ENCODE peak calls at places on chromosomes 7 and 10, in four cellular contexts. One of them, this sample, is unnamed.

GRCh38 chr10:34528320-34528719 is 286.8 kb downstream of the PARD3 start:
- DNase-seq in fibroblast of lung: peak; percentile 99
- DNase-seq in PC-3: peak; percentile 100
- DNase-seq in hepatocyte: peak; percentile 54
- DNase-seq in this sample: peak; percentile 73

GRCh38 chr10:36126076-36126475 is 484.0 kb upstream of the FZD8 start:
- DNase-seq in PC-3: peak; percentile 96
- DNase-seq in hepatocyte: no peak
- DNase-seq in fibroblast of lung: no peak
- DNase-seq in this sample: no peak

GRCh38 chr7:155922507-155922841 is 110.2 kb upstream of the SHH start:
- DNase-seq in fibroblast of lung: no peak
- DNase-seq in hepatocyte: no peak
- DNase-seq in PC-3: peak; percentile 25
- DNase-seq in this sample: no peak

GRCh38 chr10:50461123-50461522 is 162.6 kb downstream of the SGMS1 start:
- DNase-seq in fibroblast of lung: no peak
- DNase-seq in hepatocyte: no peak
- DNase-seq in PC-3: no peak
- DNase-seq in this sample: no peak

GRCh38 chr10:90621577-90621976 is 236.3 kb downstream of the HTR7 start:
- DNase-seq in fibroblast of lung: peak; percentile 23
- DNase-seq in hepatocyte: peak; percentile 43
- DNase-seq in PC-3: peak; percentile 32
- DNase-seq in this sample: peak; percentile 40

GRCh38 chr10:66505003-66505707 is 420.7 kb upstream of the LRRTM3 start:
- DNase-seq in fibroblast of lung: no peak
- DNase-seq in hepatocyte: no peak
- DNase-seq in PC-3: peak; percentile 36
- DNase-seq in this sample: no peak

GRCh38 chr10:71526662-71527061 is 129.9 kb downstream of the CDH23 start:
- DNase-seq in fibroblast of lung: no peak
- DNase-seq in hepatocyte: no peak
- DNase-seq in PC-3: no peak
- DNase-seq in this sample: no peak

GRCh38 chr10:121694327-121694965 is 96.2 kb upstream of the FGFR2 start:
- DNase-seq in hepatocyte: no peak
- DNase-seq in PC-3: no peak
- DNase-seq in fibroblast of lung: no peak
- DNase-seq in this sample: no peak

GRCh38 chr10:106711313-106711906 is 453.1 kb downstream of the SORCS1 start:
- DNase-seq in PC-3: peak; percentile 42
- DNase-seq in fibroblast of lung: no peak
- DNase-seq in hepatocyte: peak; percentile 65
- DNase-seq in this sample: peak; percentile 72

GRCh38 chr10:21533577-21534475 is at the start of gene MLLT10:
- DNase-seq in fibroblast of lung: peak; percentile 97
- DNase-seq in PC-3: peak; percentile 93
- DNase-seq in hepatocyte: peak; percentile 98
- DNase-seq in this sample: peak; percentile 96

GRCh38 chr10:53430127-53430891 is 657.7 kb upstream of the MBL2 start:
- DNase-seq in hepatocyte: no peak
- DNase-seq in fibroblast of lung: no peak
- DNase-seq in PC-3: peak; percentile 55
- DNase-seq in this sample: no peak

GRCh38 chr10:7826971-7827370 is 8.7 kb downstream of the TAF3 start:
- DNase-seq in hepatocyte: peak; percentile 46
- DNase-seq in PC-3: peak; percentile 24
- DNase-seq in fibroblast of lung: peak; percentile 69
- DNase-seq in this sample: peak; percentile 49

GRCh38 chr10:98589007-98589406 is 142.3 kb upstream of the HPS1 start:
- DNase-seq in hepatocyte: no peak
- DNase-seq in PC-3: no peak
- DNase-seq in fibroblast of lung: no peak
- DNase-seq in this sample: no peak

GRCh38 chr10:128843972-128844371 is 623.1 kb upstream of the MGMT start:
- DNase-seq in hepatocyte: no peak
- DNase-seq in PC-3: no peak
- DNase-seq in fibroblast of lung: no peak
- DNase-seq in this sample: no peak

GRCh38 chr7:68613405-68613804 is 984.9 kb upstream of the AUTS2 start:
- DNase-seq in fibroblast of lung: peak; percentile 11
- DNase-seq in hepatocyte: no peak
- DNase-seq in PC-3: no peak
- DNase-seq in this sample: no peak

GRCh38 chr10:79310217-79310865 is 36.9 kb upstream of the PPIF start:
- DNase-seq in fibroblast of lung: no peak
- DNase-seq in hepatocyte: no peak
- DNase-seq in PC-3: no peak
- DNase-seq in this sample: no peak

GRCh38 chr7:4799508-4800268 is 24.3 kb downstream of the AP5Z1 start:
- DNase-seq in fibroblast of lung: no peak
- DNase-seq in hepatocyte: no peak
- DNase-seq in PC-3: no peak
- DNase-seq in this sample: peak; percentile 43

GRCh38 chr7:150973571-150974451 is 4.3 kb downstream of the KCNH2 start:
- DNase-seq in hepatocyte: no peak
- DNase-seq in fibroblast of lung: no peak
- DNase-seq in PC-3: no peak
- DNase-seq in this sample: peak; percentile 73

DNA sequence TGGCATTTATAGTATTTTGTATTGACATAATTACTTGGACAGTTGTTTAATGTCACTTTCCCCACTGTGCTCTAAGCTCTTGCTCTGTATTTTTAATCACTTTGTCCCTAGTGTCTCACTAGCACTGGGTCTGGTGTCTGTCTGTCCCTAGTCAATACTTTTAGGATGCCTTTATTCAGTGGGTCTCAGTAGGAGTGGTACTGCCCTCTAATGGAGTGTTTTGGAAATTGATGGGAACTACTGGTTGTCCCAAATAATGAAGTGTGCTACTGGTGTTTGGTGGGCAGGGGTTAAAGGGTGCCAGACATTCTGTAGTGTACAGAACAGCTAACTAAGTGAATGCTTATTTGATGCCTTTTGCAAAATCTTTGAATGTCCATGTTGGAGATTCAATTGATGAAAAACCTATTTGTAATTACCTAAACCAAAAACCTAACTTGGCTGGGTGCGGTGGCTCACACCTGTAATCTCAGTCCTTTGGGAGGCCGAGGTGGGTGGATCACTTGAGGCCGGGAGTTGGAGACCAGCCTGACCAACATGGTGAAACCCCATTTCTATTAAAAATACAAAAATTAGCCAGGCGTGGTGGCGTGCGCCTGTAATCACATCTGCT is 33.3 kb downstream of the CDK14 start:
- DNase-seq in hepatocyte: peak; percentile 45
- DNase-seq in fibroblast of lung: peak; percentile 43
- DNase-seq in PC-3: peak; percentile 80
- DNase-seq in this sample: no peak
- H3K79me2 ChIP-seq in hepatocyte: peaks cover 16% of the 10 kb centered on the region
- H3K79me2 ChIP-seq in fibroblast of lung: peaks cover 31% of the 10 kb centered on the region
- H3K79me2 ChIP-seq in PC-3: no peaks in the 10 kb centered on the region
- H3K79me2 ChIP-seq in this sample: peaks cover 4% of the 10 kb centered on the region

GRCh38 chr10:73756183-73756582 is 12.0 kb downstream of the SEC24C start:
- DNase-seq in PC-3: no peak
- DNase-seq in fibroblast of lung: no peak
- DNase-seq in hepatocyte: no peak
- DNase-seq in this sample: no peak

GRCh38 chr10:73763343-73763742 is 18.5 kb upstream of the CHCHD1 start:
- DNase-seq in fibroblast of lung: no peak
- DNase-seq in PC-3: no peak
- DNase-seq in hepatocyte: no peak
- DNase-seq in this sample: no peak

GRCh38 chr10:73759512-73760115 is 15.4 kb downstream of the SEC24C start:
- DNase-seq in PC-3: peak; percentile 67
- DNase-seq in fibroblast of lung: no peak
- DNase-seq in hepatocyte: peak; percentile 46
- DNase-seq in this sample: no peak

GRCh38 chr10:73762915-73763314 is 18.7 kb downstream of the SEC24C start:
- DNase-seq in fibroblast of lung: peak; percentile 50
- DNase-seq in hepatocyte: no peak
- DNase-seq in PC-3: peak; percentile 99
- DNase-seq in this sample: no peak

DNA sequence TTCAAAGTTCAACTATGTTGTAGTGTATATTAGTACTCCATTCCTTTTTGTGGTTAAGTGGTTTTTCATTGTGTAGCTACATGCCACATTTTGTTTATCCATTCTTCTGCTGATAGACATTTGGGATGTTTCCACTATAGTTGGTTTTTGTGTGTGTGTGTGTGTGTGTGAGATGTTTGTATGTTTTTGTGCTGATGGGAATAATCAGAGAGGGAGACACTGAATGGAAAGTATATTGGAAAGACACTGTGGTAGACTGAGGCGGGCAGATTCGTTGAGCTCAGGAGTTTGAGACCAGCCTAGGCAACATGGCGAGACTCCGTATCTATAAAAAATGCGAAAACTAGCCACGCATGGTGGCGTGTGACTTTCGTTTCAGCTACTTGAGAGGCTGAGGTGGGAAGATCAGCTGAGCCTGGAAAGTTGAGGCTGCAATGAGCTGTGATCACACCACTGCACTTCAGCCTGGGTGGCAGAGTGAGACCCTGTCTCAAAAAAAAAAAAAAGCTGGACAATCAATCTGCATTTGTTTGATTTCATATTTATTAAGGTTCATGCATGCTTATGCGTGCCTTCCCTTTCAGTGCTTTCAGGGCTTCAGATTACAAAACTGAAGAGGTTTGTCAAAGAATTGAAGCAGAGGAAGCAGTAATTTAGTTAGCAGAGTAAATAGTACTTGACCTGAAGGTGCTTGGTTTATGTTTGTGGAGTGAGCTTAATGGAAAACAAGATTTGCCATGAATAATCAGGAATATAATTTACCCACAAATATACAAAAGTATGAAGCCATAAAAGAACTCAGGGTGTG is 14.7 kb downstream of the SEC24C start:
- DNase-seq in PC-3: no peak
- DNase-seq in fibroblast of lung: no peak
- DNase-seq in hepatocyte: no peak
- DNase-seq in this sample: no peak
- H3K79me2 ChIP-seq in PC-3: peaks cover 72% of the 10 kb centered on the region
- H3K79me2 ChIP-seq in fibroblast of lung: peaks cover 1% of the 10 kb centered on the region
- H3K79me2 ChIP-seq in hepatocyte: peaks cover 35% of the 10 kb centered on the region
- H3K79me2 ChIP-seq in this sample: no peaks in the 10 kb centered on the region

GRCh38 chr7:96310106-96310505 is 11.8 kb downstream of the SLC25A13 start:
- DNase-seq in fibroblast of lung: peak; percentile 7
- DNase-seq in PC-3: no peak
- DNase-seq in hepatocyte: no peak
- DNase-seq in this sample: no peak
- H3K79me2 ChIP-seq in fibroblast of lung: peaks cover 5% of the 10 kb centered on the region
- H3K79me2 ChIP-seq in PC-3: peaks cover 92% of the 10 kb centered on the region
- H3K79me2 ChIP-seq in hepatocyte: peaks cover 82% of the 10 kb centered on the region
- H3K79me2 ChIP-seq in this sample: peaks cover 4% of the 10 kb centered on the region

GRCh38 chr10:87860156-87860795 is 3.1 kb downstream of the KLLN start:
- DNase-seq in hepatocyte: peak; percentile 53
- DNase-seq in fibroblast of lung: peak; percentile 65
- DNase-seq in PC-3: peak; percentile 58
- DNase-seq in this sample: no peak
- H3K79me2 ChIP-seq in hepatocyte: peaks cover 12% of the 10 kb centered on the region
- H3K79me2 ChIP-seq in fibroblast of lung: peaks cover 22% of the 10 kb centered on the region
- H3K79me2 ChIP-seq in PC-3: peaks cover 12% of the 10 kb centered on the region
- H3K79me2 ChIP-seq in this sample: peaks cover 8% of the 10 kb centered on the region

GRCh38 chr7:2803342-2803692 is 40.8 kb downstream of the GNA12 start:
- DNase-seq in fibroblast of lung: no peak
- DNase-seq in PC-3: peak; percentile 15
- DNase-seq in hepatocyte: no peak
- DNase-seq in this sample: no peak
- H3K79me2 ChIP-seq in fibroblast of lung: peaks cover 83% of the 10 kb centered on the region
- H3K79me2 ChIP-seq in PC-3: peaks cover 92% of the 10 kb centered on the region
- H3K79me2 ChIP-seq in hepatocyte: peaks cover 74% of the 10 kb centered on the region
- H3K79me2 ChIP-seq in this sample: peaks cover 47% of the 10 kb centered on the region

GRCh38 chr10:125060851-125061556 is 99.4 kb downstream of the CTBP2 start:
- DNase-seq in fibroblast of lung: peak; percentile 80
- DNase-seq in PC-3: peak; percentile 74
- DNase-seq in hepatocyte: peak; percentile 88
- DNase-seq in this sample: peak; percentile 78
- H3K79me2 ChIP-seq in fibroblast of lung: peaks cover 64% of the 10 kb centered on the region
- H3K79me2 ChIP-seq in PC-3: peaks cover 81% of the 10 kb centered on the region
- H3K79me2 ChIP-seq in hepatocyte: peaks cover 82% of the 10 kb centered on the region
- H3K79me2 ChIP-seq in this sample: peaks cover 60% of the 10 kb centered on the region

GRCh38 chr7:103795112-103795511 is 194.3 kb downstream of the RELN start:
- DNase-seq in PC-3: peak; percentile 64
- DNase-seq in hepatocyte: no peak
- DNase-seq in fibroblast of lung: no peak
- DNase-seq in this sample: no peak

GRCh38 chr7:103793614-103794013 is 195.8 kb downstream of the RELN start:
- DNase-seq in hepatocyte: no peak
- DNase-seq in fibroblast of lung: no peak
- DNase-seq in PC-3: no peak
- DNase-seq in this sample: no peak

GRCh38 chr7:103795787-103796186 is 193.7 kb downstream of the RELN start:
- DNase-seq in PC-3: peak; percentile 56
- DNase-seq in fibroblast of lung: no peak
- DNase-seq in hepatocyte: no peak
- DNase-seq in this sample: no peak

GRCh38 chr7:103794424-103794823 is 195.0 kb downstream of the RELN start:
- DNase-seq in hepatocyte: no peak
- DNase-seq in PC-3: no peak
- DNase-seq in fibroblast of lung: no peak
- DNase-seq in this sample: no peak

DNA sequence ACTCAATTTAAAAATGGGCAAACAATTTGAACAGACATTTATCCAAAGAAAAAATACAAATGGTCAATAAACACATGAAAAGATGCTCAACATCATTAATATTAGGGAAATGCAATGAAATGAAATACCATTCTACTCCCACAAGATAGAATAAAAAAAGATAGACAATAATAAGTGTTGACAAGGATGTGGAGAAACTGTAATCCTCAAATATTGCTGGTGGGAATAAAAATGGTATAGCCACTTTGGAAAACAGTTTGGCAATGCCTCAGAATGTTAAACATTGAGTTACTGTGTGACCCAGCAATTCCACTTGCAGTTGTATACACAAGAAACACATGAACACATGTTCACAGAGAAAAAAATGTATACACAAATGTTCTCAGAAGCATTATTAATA is 197.6 kb downstream of the RELN start:
- DNase-seq in fibroblast of lung: no peak
- DNase-seq in hepatocyte: no peak
- DNase-seq in PC-3: no peak
- DNase-seq in this sample: no peak
- H3K79me2 ChIP-seq in fibroblast of lung: no peaks in the 10 kb centered on the region
- H3K79me2 ChIP-seq in hepatocyte: no peaks in the 10 kb centered on the region
- H3K79me2 ChIP-seq in PC-3: no peaks in the 10 kb centered on the region
- H3K79me2 ChIP-seq in this sample: no peaks in the 10 kb centered on the region